ENCODE peak calls at places on chromosome 14, in eight cellular contexts. X is lower lobe of right lung; T is Peyer's patch; K is effector memory CD4-positive, alpha-beta T cell; Q is pancreas; P is prostate gland; S is testis; U is right atrium auricular region. C is an unnamed sample.
A peak's percentile ranks its signal among the peaks of the same experiment; 100 is the strongest.

GRCh38 chr14:75636100-75636692 is 24.5 kb downstream of the ERG28 start:
- DNase-seq in X (no peak), T (no peak), K (no peak), Q (no peak), P (no peak), S (no peak), U (no peak), C (peak; percentile 37)

GRCh38 chr14:93748208-93749080 is 39.8 kb downstream of the PRIMA1 start:
- DNase-seq in X (no peak), T (no peak), K (no peak), Q (no peak), P (no peak), S (peak; percentile 22), U (no peak), C (no peak)

GRCh38 chr14:94472842-94473241 is 3.2 kb downstream of the SERPINA9 start:
- DNase-seq in X (no peak), T (no peak), K (no peak), Q (no peak), P (no peak), S (no peak), U (no peak), C (no peak)

GRCh38 chr14:99025418-99025817 is 246.6 kb downstream of the BCL11B start:
- DNase-seq in X (no peak), T (no peak), K (no peak), Q (no peak), P (no peak), S (no peak), U (no peak), C (no peak)

GRCh38 chr14:94028450-94028826 is 2.3 kb downstream of the OTUB2 start:
- DNase-seq in X (no peak), T (no peak), K (no peak), Q (no peak), P (no peak), S (no peak), U (no peak), C (no peak)

GRCh38 chr14:92224348-92224954 is 98.5 kb upstream of the SLC24A4 start:
- DNase-seq in X (no peak), T (no peak), K (no peak), Q (no peak), P (no peak), S (no peak), U (no peak), C (no peak)

GRCh38 chr14:32564591-32564990 is 235.5 kb downstream of the AKAP6 start:
- DNase-seq in X (no peak), T (no peak), K (no peak), Q (no peak), P (peak; percentile 29), S (no peak), U (no peak), C (no peak)

GRCh38 chr14:52265248-52265647 is 2.2 kb upstream of the PTGDR start:
- DNase-seq in X (no peak), T (no peak), K (no peak), Q (no peak), P (no peak), S (no peak), U (no peak), C (no peak)

GRCh38 chr14:50831704-50832130 is 755 bp upstream of the NIN start:
- DNase-seq in X (no peak), T (no peak), K (no peak), Q (no peak), P (no peak), S (no peak), U (no peak), C (no peak)

GRCh38 chr14:50828738-50829471 is 2.1 kb downstream of the NIN start:
- DNase-seq in X (no peak), T (no peak), K (no peak), Q (no peak), P (no peak), S (no peak), U (no peak), C (no peak)

GRCh38 chr14:50830932-50831703 is at the start of gene NIN:
- DNase-seq in X (peak; percentile 87), T (peak; percentile 86), K (peak; percentile 36), Q (peak; percentile 75), P (peak; percentile 60), S (peak; percentile 59), U (peak; percentile 60), C (peak; percentile 64)

GRCh38 chr14:50830044-50830931 is 674 bp downstream of the NIN start:
- DNase-seq in X (peak; percentile 73), T (peak; percentile 66), K (peak; percentile 41), Q (peak; percentile 52), P (peak; percentile 29), S (peak; percentile 34), U (peak; percentile 67), C (peak; percentile 57)

GRCh38 chr14:50829472-50830043 is 1.4 kb downstream of the NIN start:
- DNase-seq in X (no peak), T (no peak), K (no peak), Q (no peak), P (no peak), S (no peak), U (no peak), C (no peak)
- H3K27me3 ChIP-seq in X (no peaks in the 10 kb centered on the region), T (no peaks in the 10 kb centered on the region), K (no peaks in the 10 kb centered on the region), Q (no peaks in the 10 kb centered on the region), P (no peaks in the 10 kb centered on the region), S (no peaks in the 10 kb centered on the region), U (no peaks in the 10 kb centered on the region), C (no peaks in the 10 kb centered on the region)

DNA sequence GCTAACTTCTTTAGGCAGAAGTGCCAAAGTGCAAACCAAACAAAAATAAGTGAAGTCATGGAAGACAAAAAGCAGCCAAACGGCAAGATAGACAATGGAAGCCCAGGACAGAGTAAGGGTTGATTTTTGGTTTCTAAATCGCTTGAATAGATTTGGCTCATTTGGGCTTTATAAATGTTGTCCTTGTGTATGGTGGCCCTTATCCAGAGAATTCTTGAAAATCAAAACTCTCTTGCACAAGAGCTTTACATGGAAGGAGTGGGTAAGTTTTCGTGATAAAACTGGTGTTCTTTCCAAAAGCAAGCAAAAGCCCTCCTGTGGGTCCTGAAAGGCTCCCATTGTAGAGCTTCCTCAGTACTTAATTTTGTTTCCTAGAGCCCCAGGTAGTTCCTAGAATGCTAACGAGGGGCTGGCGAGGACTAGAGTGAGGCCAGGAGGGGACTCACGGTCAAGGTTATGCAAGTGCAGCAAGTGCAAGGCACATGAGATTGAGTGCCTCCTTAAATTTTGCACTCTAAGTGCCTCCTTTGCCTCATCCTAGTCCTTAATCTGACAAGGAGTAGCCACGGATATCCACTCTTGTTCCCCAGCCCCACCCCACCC is 4.1 kb downstream of the SIX6 start:
- DNase-seq in X (no peak), T (no peak), K (no peak), Q (no peak), P (no peak), S (no peak), U (no peak), C (no peak)
- H3K27me3 ChIP-seq in X (peaks cover 97% of the 10 kb centered on the region), T (no peaks in the 10 kb centered on the region), K (peaks cover 79% of the 10 kb centered on the region), Q (peaks cover 43% of the 10 kb centered on the region), P (peaks cover 27% of the 10 kb centered on the region), S (no peaks in the 10 kb centered on the region), U (peaks cover 37% of the 10 kb centered on the region), C (no peaks in the 10 kb centered on the region)

DNA sequence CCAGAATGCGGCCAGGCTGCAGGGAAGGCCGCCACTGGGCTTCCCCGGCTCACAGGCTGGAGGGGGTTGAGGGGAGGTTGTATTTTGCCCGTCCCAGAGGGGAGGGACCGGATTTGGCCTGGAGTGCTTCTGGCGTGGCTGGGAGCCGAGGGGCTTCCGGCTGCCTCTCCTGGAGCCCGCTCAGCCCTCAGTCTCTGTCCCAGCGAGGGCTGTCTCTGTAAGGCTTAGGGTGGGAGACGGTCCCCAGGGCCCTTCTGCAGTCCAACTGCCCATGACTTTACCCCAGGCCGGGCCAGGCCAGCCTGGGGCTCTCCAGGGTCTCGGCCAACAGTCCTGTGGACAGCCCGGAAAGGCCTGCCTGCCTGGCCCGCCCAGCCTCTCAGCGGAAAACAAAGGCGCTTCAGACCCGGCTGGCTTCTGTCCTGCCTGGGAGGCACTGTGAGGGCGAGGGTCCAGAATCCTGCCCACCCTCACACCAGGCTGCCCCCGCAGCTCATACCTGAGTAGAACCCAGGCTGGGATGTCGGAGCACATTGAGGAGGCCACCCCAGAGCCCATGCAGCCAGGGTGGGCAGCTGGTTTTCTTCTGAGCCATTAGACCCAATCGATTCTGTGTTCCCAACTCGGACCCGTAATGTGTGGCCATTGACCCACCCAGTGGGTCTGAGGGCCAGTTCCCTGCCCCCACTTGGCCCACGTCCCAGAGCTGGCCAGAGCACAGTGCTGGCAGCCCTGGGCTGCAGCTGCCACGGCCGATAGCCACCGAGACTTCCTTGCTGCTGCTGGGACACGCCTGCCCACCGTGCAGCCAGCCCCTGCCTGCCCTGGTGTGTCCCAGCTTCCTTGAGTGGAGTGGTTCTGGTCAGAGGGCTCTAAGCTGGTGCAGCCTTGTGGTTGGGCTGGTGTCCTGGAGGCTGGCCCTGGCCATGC is 1.6 kb downstream of the CRIP2 start:
- DNase-seq in X (peak; percentile 72), T (no peak), K (no peak), Q (peak; percentile 47), P (no peak), S (no peak), U (no peak), C (no peak)
- H3K27me3 ChIP-seq in X (peaks cover 7% of the 10 kb centered on the region), T (no peaks in the 10 kb centered on the region), K (no peaks in the 10 kb centered on the region), Q (no peaks in the 10 kb centered on the region), P (no peaks in the 10 kb centered on the region), S (peaks cover 3% of the 10 kb centered on the region), U (no peaks in the 10 kb centered on the region), C (no peaks in the 10 kb centered on the region)

GRCh38 chr14:24235804-24236688 is 3.3 kb downstream of the GMPR2 start:
- DNase-seq in X (no peak), T (no peak), K (no peak), Q (no peak), P (no peak), S (no peak), U (no peak), C (no peak)

GRCh38 chr14:24232121-24232644 is at the start of gene NEDD8:
- DNase-seq in X (peak; percentile 93), T (peak; percentile 94), K (peak; percentile 78), Q (peak; percentile 90), P (peak; percentile 90), S (peak; percentile 94), U (peak; percentile 97), C (peak; percentile 81)

GRCh38 chr14:24233538-24233866 is 773 bp downstream of the GMPR2 start:
- DNase-seq in X (no peak), T (no peak), K (no peak), Q (no peak), P (no peak), S (no peak), U (no peak), C (no peak)

GRCh38 chr14:24232645-24233537 is at the start of gene GMPR2:
- DNase-seq in X (no peak), T (no peak), K (no peak), Q (no peak), P (no peak), S (no peak), U (no peak), C (no peak)

DNA sequence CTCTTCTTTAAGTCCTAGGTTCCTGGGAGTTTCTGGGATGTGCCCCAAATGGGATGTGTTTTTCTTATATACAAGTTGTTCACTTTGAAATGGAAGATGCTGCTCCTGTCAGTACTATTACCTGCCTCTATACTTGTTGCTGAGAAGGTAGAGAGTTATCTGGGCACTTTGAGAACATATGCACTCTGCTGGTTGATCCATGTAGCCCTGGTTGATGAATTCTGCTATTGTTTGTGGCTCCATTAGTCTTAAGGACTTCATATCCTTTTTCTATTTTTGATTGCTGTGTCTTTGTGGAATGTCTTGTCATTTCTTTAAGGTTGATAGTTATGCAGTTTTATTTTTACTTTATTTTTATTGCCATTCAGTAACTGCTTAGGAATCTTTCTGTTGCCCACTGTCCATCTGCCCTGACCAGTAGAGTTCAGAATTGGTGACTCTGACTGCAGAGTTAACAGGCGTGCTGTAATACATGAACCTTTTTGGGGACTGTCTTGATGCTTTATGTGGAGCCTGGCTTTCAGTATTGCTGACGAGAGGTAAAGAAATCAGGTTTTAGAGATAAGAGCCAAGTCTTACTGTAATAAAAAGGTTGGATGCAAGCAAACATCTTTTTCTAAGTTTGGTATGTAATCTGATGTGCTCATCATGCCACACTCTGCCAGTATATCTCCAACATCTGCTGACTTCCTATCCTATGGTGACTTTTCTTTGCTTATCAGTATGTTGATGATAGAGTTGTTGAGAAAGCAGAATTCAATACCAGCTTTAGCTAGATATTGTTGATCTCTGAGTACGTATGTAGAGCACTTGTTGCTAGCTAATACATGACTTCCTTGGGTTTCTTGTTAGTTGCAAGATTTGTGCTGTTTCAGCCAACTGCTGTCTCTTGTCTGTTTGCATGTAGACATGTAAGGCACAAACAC is 1.6 kb downstream of the GMPR2 start:
- DNase-seq in X (no peak), T (no peak), K (no peak), Q (no peak), P (no peak), S (no peak), U (no peak), C (no peak)
- H3K27me3 ChIP-seq in X (no peaks in the 10 kb centered on the region), T (no peaks in the 10 kb centered on the region), K (no peaks in the 10 kb centered on the region), Q (no peaks in the 10 kb centered on the region), P (no peaks in the 10 kb centered on the region), S (no peaks in the 10 kb centered on the region), U (no peaks in the 10 kb centered on the region), C (no peaks in the 10 kb centered on the region)